ENCODE peak calls at places on chromosome 5, in six cellular contexts. One of them, this sample, is unnamed.

GRCh38 chr5:144307726-144308125 is 137.1 kb downstream of the KCTD16 start:
- DNase-seq in neuronal stem cell: no peak
- DNase-seq in NCI-H1105: peak; percentile 50
- DNase-seq in RWPE1: no peak
- DNase-seq in AG09309: no peak
- DNase-seq in spleen: no peak
- DNase-seq in this sample: no peak

GRCh38 chr5:144072518-144072927 is 97.9 kb downstream of the YIPF5 start:
- DNase-seq in spleen: no peak
- DNase-seq in AG09309: peak; percentile 61
- DNase-seq in neuronal stem cell: no peak
- DNase-seq in RWPE1: peak; percentile 80
- DNase-seq in NCI-H1105: no peak
- DNase-seq in this sample: no peak

GRCh38 chr5:62340392-62340791 is 34.4 kb downstream of the KIF2A start:
- DNase-seq in NCI-H1105: no peak
- DNase-seq in RWPE1: no peak
- DNase-seq in spleen: no peak
- DNase-seq in AG09309: no peak
- DNase-seq in neuronal stem cell: no peak
- DNase-seq in this sample: no peak

GRCh38 chr5:154608531-154609011 is 130.5 kb upstream of the HAND1 start:
- DNase-seq in neuronal stem cell: no peak
- DNase-seq in RWPE1: no peak
- DNase-seq in AG09309: no peak
- DNase-seq in NCI-H1105: no peak
- DNase-seq in spleen: no peak
- DNase-seq in this sample: no peak

GRCh38 chr5:144467795-144468194 is 297.1 kb downstream of the KCTD16 start:
- DNase-seq in spleen: no peak
- DNase-seq in NCI-H1105: peak; percentile 28
- DNase-seq in RWPE1: peak; percentile 23
- DNase-seq in AG09309: no peak
- DNase-seq in neuronal stem cell: peak; percentile 56
- DNase-seq in this sample: no peak

GRCh38 chr5:81506900-81507588 is 113.1 kb upstream of the ACOT12 start:
- DNase-seq in AG09309: peak; percentile 78
- DNase-seq in NCI-H1105: peak; percentile 35
- DNase-seq in neuronal stem cell: peak; percentile 24
- DNase-seq in spleen: no peak
- DNase-seq in RWPE1: peak; percentile 70
- DNase-seq in this sample: peak; percentile 77

GRCh38 chr5:145562931-145563330 is 272.2 kb downstream of the PRELID2 start:
- DNase-seq in AG09309: no peak
- DNase-seq in RWPE1: no peak
- DNase-seq in neuronal stem cell: no peak
- DNase-seq in NCI-H1105: no peak
- DNase-seq in spleen: no peak
- DNase-seq in this sample: no peak

GRCh38 chr5:91166040-91166807 is 216.9 kb downstream of the ARRDC3 start:
- DNase-seq in RWPE1: no peak
- DNase-seq in spleen: no peak
- DNase-seq in neuronal stem cell: no peak
- DNase-seq in AG09309: no peak
- DNase-seq in NCI-H1105: no peak
- DNase-seq in this sample: no peak

GRCh38 chr5:107696071-107696470 is 25.3 kb upstream of the EFNA5 start:
- DNase-seq in RWPE1: no peak
- DNase-seq in spleen: no peak
- DNase-seq in AG09309: no peak
- DNase-seq in neuronal stem cell: peak; percentile 35
- DNase-seq in NCI-H1105: no peak
- DNase-seq in this sample: no peak

GRCh38 chr5:57902035-57902434 is 419.4 kb upstream of the ACTBL2 start:
- DNase-seq in AG09309: no peak
- DNase-seq in NCI-H1105: no peak
- DNase-seq in neuronal stem cell: no peak
- DNase-seq in spleen: no peak
- DNase-seq in RWPE1: no peak
- DNase-seq in this sample: no peak

GRCh38 chr5:40681351-40682311 is 1.9 kb downstream of the PTGER4 start:
- DNase-seq in AG09309: no peak
- DNase-seq in RWPE1: peak; percentile 33
- DNase-seq in spleen: peak; percentile 93
- DNase-seq in neuronal stem cell: no peak
- DNase-seq in NCI-H1105: no peak
- DNase-seq in this sample: peak; percentile 19

GRCh38 chr5:108905818-108906217 is 158.1 kb downstream of the FER start:
- DNase-seq in RWPE1: no peak
- DNase-seq in AG09309: no peak
- DNase-seq in neuronal stem cell: no peak
- DNase-seq in spleen: no peak
- DNase-seq in NCI-H1105: no peak
- DNase-seq in this sample: no peak

GRCh38 chr5:109685916-109686315 is 3.8 kb upstream of the MAN2A1 start:
- DNase-seq in AG09309: no peak
- DNase-seq in NCI-H1105: no peak
- DNase-seq in RWPE1: no peak
- DNase-seq in neuronal stem cell: no peak
- DNase-seq in spleen: no peak
- DNase-seq in this sample: no peak

GRCh38 chr5:32709789-32710334 is 1.3 kb upstream of the NPR3 start:
- DNase-seq in AG09309: peak; percentile 32
- DNase-seq in RWPE1: peak; percentile 70
- DNase-seq in spleen: peak; percentile 79
- DNase-seq in NCI-H1105: peak; percentile 55
- DNase-seq in neuronal stem cell: peak; percentile 71
- DNase-seq in this sample: peak; percentile 67

GRCh38 chr5:127941646-127942045 is 141.9 kb upstream of the SLC12A2 start:
- DNase-seq in NCI-H1105: no peak
- DNase-seq in spleen: no peak
- DNase-seq in neuronal stem cell: peak; percentile 54
- DNase-seq in RWPE1: no peak
- DNase-seq in AG09309: no peak
- DNase-seq in this sample: no peak

GRCh38 chr5:134143964-134144941 is 29.8 kb downstream of the TCF7 start:
- DNase-seq in NCI-H1105: no peak
- DNase-seq in AG09309: no peak
- DNase-seq in RWPE1: no peak
- DNase-seq in neuronal stem cell: no peak
- DNase-seq in spleen: peak; percentile 57
- DNase-seq in this sample: no peak

GRCh38 chr5:67089200-67089725 is 107.3 kb downstream of the CD180 start:
- DNase-seq in NCI-H1105: no peak
- DNase-seq in neuronal stem cell: no peak
- DNase-seq in AG09309: peak; percentile 45
- DNase-seq in spleen: no peak
- DNase-seq in RWPE1: no peak
- DNase-seq in this sample: no peak

GRCh38 chr5:86374611-86375010 is 243.1 kb upstream of the COX7C start:
- DNase-seq in neuronal stem cell: no peak
- DNase-seq in NCI-H1105: no peak
- DNase-seq in AG09309: no peak
- DNase-seq in spleen: no peak
- DNase-seq in RWPE1: no peak
- DNase-seq in this sample: no peak

This sample was measured in GM10248.